ENCODE peak calls at places on chromosomes 7 and 10, in six cellular contexts. One of them, this sample, is unnamed.

GRCh38 chr10:79379512-79380124 is 32.3 kb downstream of the PPIF start:
- ATAC-seq in activated CD8-positive, alpha-beta T cell treated with anti-CD3 and anti-CD28 coated beads, Interleukin-2, amount 10 ng/mL, durations not matched to agents 7 days and 5 days: no peak
- ATAC-seq in activated naive CD4-positive, alpha-beta T cell treated with anti-CD3 and anti-CD28 coated beads, Interleukin-2, amount 50 U/mL, for 72 hours: peak
- ATAC-seq in natural killer cell: no peak
- ATAC-seq in CD4-positive, alpha-beta T cell: no peak
- ATAC-seq in effector memory CD8-positive, alpha-beta T cell: no peak
- ATAC-seq in this sample: no peak

GRCh38 chr7:158461824-158462223 is 125.8 kb downstream of the PTPRN2 start:
- ATAC-seq in effector memory CD8-positive, alpha-beta T cell: no peak
- ATAC-seq in activated naive CD4-positive, alpha-beta T cell treated with anti-CD3 and anti-CD28 coated beads, Interleukin-2, amount 50 U/mL, for 72 hours: no peak
- ATAC-seq in activated CD8-positive, alpha-beta T cell treated with anti-CD3 and anti-CD28 coated beads, Interleukin-2, amount 10 ng/mL, durations not matched to agents 7 days and 5 days: no peak
- ATAC-seq in natural killer cell: no peak
- ATAC-seq in CD4-positive, alpha-beta T cell: no peak
- ATAC-seq in this sample: no peak

GRCh38 chr7:131604841-131605279 is 48.4 kb upstream of the PODXL start:
- ATAC-seq in activated CD8-positive, alpha-beta T cell treated with anti-CD3 and anti-CD28 coated beads, Interleukin-2, amount 10 ng/mL, durations not matched to agents 7 days and 5 days: no peak
- ATAC-seq in natural killer cell: no peak
- ATAC-seq in CD4-positive, alpha-beta T cell: no peak
- ATAC-seq in activated naive CD4-positive, alpha-beta T cell treated with anti-CD3 and anti-CD28 coated beads, Interleukin-2, amount 50 U/mL, for 72 hours: no peak
- ATAC-seq in effector memory CD8-positive, alpha-beta T cell: no peak
- ATAC-seq in this sample: no peak

GRCh38 chr7:103154042-103154441 is 5.1 kb upstream of the NAPEPLD start:
- ATAC-seq in natural killer cell: no peak
- ATAC-seq in activated CD8-positive, alpha-beta T cell treated with anti-CD3 and anti-CD28 coated beads, Interleukin-2, amount 10 ng/mL, durations not matched to agents 7 days and 5 days: no peak
- ATAC-seq in activated naive CD4-positive, alpha-beta T cell treated with anti-CD3 and anti-CD28 coated beads, Interleukin-2, amount 50 U/mL, for 72 hours: no peak
- ATAC-seq in CD4-positive, alpha-beta T cell: no peak
- ATAC-seq in effector memory CD8-positive, alpha-beta T cell: no peak
- ATAC-seq in this sample: no peak

GRCh38 chr10:102245932-102246251 is 560 bp downstream of the GBF1 start:
- ATAC-seq in CD4-positive, alpha-beta T cell: no peak
- ATAC-seq in natural killer cell: no peak
- ATAC-seq in activated naive CD4-positive, alpha-beta T cell treated with anti-CD3 and anti-CD28 coated beads, Interleukin-2, amount 50 U/mL, for 72 hours: no peak
- ATAC-seq in effector memory CD8-positive, alpha-beta T cell: no peak
- ATAC-seq in activated CD8-positive, alpha-beta T cell treated with anti-CD3 and anti-CD28 coated beads, Interleukin-2, amount 10 ng/mL, durations not matched to agents 7 days and 5 days: no peak
- ATAC-seq in this sample: no peak

GRCh38 chr7:22979251-22979650 is 34.7 kb downstream of the HYCC1 start:
- ATAC-seq in activated CD8-positive, alpha-beta T cell treated with anti-CD3 and anti-CD28 coated beads, Interleukin-2, amount 10 ng/mL, durations not matched to agents 7 days and 5 days: no peak
- ATAC-seq in activated naive CD4-positive, alpha-beta T cell treated with anti-CD3 and anti-CD28 coated beads, Interleukin-2, amount 50 U/mL, for 72 hours: no peak
- ATAC-seq in effector memory CD8-positive, alpha-beta T cell: no peak
- ATAC-seq in natural killer cell: no peak
- ATAC-seq in CD4-positive, alpha-beta T cell: no peak
- ATAC-seq in this sample: no peak

GRCh38 chr7:79236352-79237028 is 217.0 kb downstream of the MAGI2 start:
- ATAC-seq in effector memory CD8-positive, alpha-beta T cell: no peak
- ATAC-seq in CD4-positive, alpha-beta T cell: no peak
- ATAC-seq in activated CD8-positive, alpha-beta T cell treated with anti-CD3 and anti-CD28 coated beads, Interleukin-2, amount 10 ng/mL, durations not matched to agents 7 days and 5 days: no peak
- ATAC-seq in natural killer cell: no peak
- ATAC-seq in activated naive CD4-positive, alpha-beta T cell treated with anti-CD3 and anti-CD28 coated beads, Interleukin-2, amount 50 U/mL, for 72 hours: no peak
- ATAC-seq in this sample: no peak

GRCh38 chr7:22632674-22633073 is 94.3 kb upstream of the IL6 start:
- ATAC-seq in effector memory CD8-positive, alpha-beta T cell: no peak
- ATAC-seq in CD4-positive, alpha-beta T cell: no peak
- ATAC-seq in activated CD8-positive, alpha-beta T cell treated with anti-CD3 and anti-CD28 coated beads, Interleukin-2, amount 10 ng/mL, durations not matched to agents 7 days and 5 days: no peak
- ATAC-seq in activated naive CD4-positive, alpha-beta T cell treated with anti-CD3 and anti-CD28 coated beads, Interleukin-2, amount 50 U/mL, for 72 hours: no peak
- ATAC-seq in natural killer cell: no peak
- ATAC-seq in this sample: no peak

GRCh38 chr7:128815289-128815938 is 14.8 kb upstream of the FLNC start:
- ATAC-seq in CD4-positive, alpha-beta T cell: no peak
- ATAC-seq in effector memory CD8-positive, alpha-beta T cell: no peak
- ATAC-seq in activated CD8-positive, alpha-beta T cell treated with anti-CD3 and anti-CD28 coated beads, Interleukin-2, amount 10 ng/mL, durations not matched to agents 7 days and 5 days: no peak
- ATAC-seq in natural killer cell: no peak
- ATAC-seq in activated naive CD4-positive, alpha-beta T cell treated with anti-CD3 and anti-CD28 coated beads, Interleukin-2, amount 50 U/mL, for 72 hours: no peak
- ATAC-seq in this sample: no peak

GRCh38 chr7:22417349-22417748 is 60.4 kb upstream of the RAPGEF5 start:
- ATAC-seq in CD4-positive, alpha-beta T cell: no peak
- ATAC-seq in effector memory CD8-positive, alpha-beta T cell: no peak
- ATAC-seq in activated CD8-positive, alpha-beta T cell treated with anti-CD3 and anti-CD28 coated beads, Interleukin-2, amount 10 ng/mL, durations not matched to agents 7 days and 5 days: no peak
- ATAC-seq in natural killer cell: no peak
- ATAC-seq in activated naive CD4-positive, alpha-beta T cell treated with anti-CD3 and anti-CD28 coated beads, Interleukin-2, amount 50 U/mL, for 72 hours: no peak
- ATAC-seq in this sample: no peak

GRCh38 chr7:118280319-118281012 is 56.0 kb downstream of the ANKRD7 start:
- ATAC-seq in activated naive CD4-positive, alpha-beta T cell treated with anti-CD3 and anti-CD28 coated beads, Interleukin-2, amount 50 U/mL, for 72 hours: no peak
- ATAC-seq in effector memory CD8-positive, alpha-beta T cell: no peak
- ATAC-seq in activated CD8-positive, alpha-beta T cell treated with anti-CD3 and anti-CD28 coated beads, Interleukin-2, amount 10 ng/mL, durations not matched to agents 7 days and 5 days: no peak
- ATAC-seq in CD4-positive, alpha-beta T cell: no peak
- ATAC-seq in natural killer cell: no peak
- ATAC-seq in this sample: no peak

GRCh38 chr7:29965030-29965429 is 24.6 kb downstream of the SCRN1 start:
- ATAC-seq in effector memory CD8-positive, alpha-beta T cell: no peak
- ATAC-seq in CD4-positive, alpha-beta T cell: no peak
- ATAC-seq in activated naive CD4-positive, alpha-beta T cell treated with anti-CD3 and anti-CD28 coated beads, Interleukin-2, amount 50 U/mL, for 72 hours: no peak
- ATAC-seq in activated CD8-positive, alpha-beta T cell treated with anti-CD3 and anti-CD28 coated beads, Interleukin-2, amount 10 ng/mL, durations not matched to agents 7 days and 5 days: no peak
- ATAC-seq in natural killer cell: no peak
- ATAC-seq in this sample: no peak

GRCh38 chr7:975702-976473 is 539 bp upstream of the COX19 start:
- ATAC-seq in natural killer cell: no peak
- ATAC-seq in activated naive CD4-positive, alpha-beta T cell treated with anti-CD3 and anti-CD28 coated beads, Interleukin-2, amount 50 U/mL, for 72 hours: no peak
- ATAC-seq in effector memory CD8-positive, alpha-beta T cell: no peak
- ATAC-seq in activated CD8-positive, alpha-beta T cell treated with anti-CD3 and anti-CD28 coated beads, Interleukin-2, amount 10 ng/mL, durations not matched to agents 7 days and 5 days: no peak
- ATAC-seq in CD4-positive, alpha-beta T cell: no peak
- ATAC-seq in this sample: no peak

GRCh38 chr10:6473430-6473829 is 106.6 kb downstream of the PRKCQ start:
- ATAC-seq in CD4-positive, alpha-beta T cell: peak
- ATAC-seq in effector memory CD8-positive, alpha-beta T cell: peak
- ATAC-seq in activated CD8-positive, alpha-beta T cell treated with anti-CD3 and anti-CD28 coated beads, Interleukin-2, amount 10 ng/mL, durations not matched to agents 7 days and 5 days: peak
- ATAC-seq in activated naive CD4-positive, alpha-beta T cell treated with anti-CD3 and anti-CD28 coated beads, Interleukin-2, amount 50 U/mL, for 72 hours: peak
- ATAC-seq in natural killer cell: peak
- ATAC-seq in this sample: no peak

GRCh38 chr10:47134166-47134565 is 165.8 kb upstream of the GDF10 start:
- ATAC-seq in CD4-positive, alpha-beta T cell: no peak
- ATAC-seq in activated CD8-positive, alpha-beta T cell treated with anti-CD3 and anti-CD28 coated beads, Interleukin-2, amount 10 ng/mL, durations not matched to agents 7 days and 5 days: no peak
- ATAC-seq in natural killer cell: no peak
- ATAC-seq in activated naive CD4-positive, alpha-beta T cell treated with anti-CD3 and anti-CD28 coated beads, Interleukin-2, amount 50 U/mL, for 72 hours: no peak
- ATAC-seq in effector memory CD8-positive, alpha-beta T cell: no peak
- ATAC-seq in this sample: no peak

GRCh38 chr7:40566879-40567278 is 432.1 kb downstream of the SUGCT start:
- ATAC-seq in natural killer cell: no peak
- ATAC-seq in CD4-positive, alpha-beta T cell: no peak
- ATAC-seq in activated naive CD4-positive, alpha-beta T cell treated with anti-CD3 and anti-CD28 coated beads, Interleukin-2, amount 50 U/mL, for 72 hours: no peak
- ATAC-seq in effector memory CD8-positive, alpha-beta T cell: no peak
- ATAC-seq in activated CD8-positive, alpha-beta T cell treated with anti-CD3 and anti-CD28 coated beads, Interleukin-2, amount 10 ng/mL, durations not matched to agents 7 days and 5 days: no peak
- ATAC-seq in this sample: no peak

GRCh38 chr10:13500201-13500600 is 28.6 kb downstream of the BEND7 start:
- ATAC-seq in CD4-positive, alpha-beta T cell: no peak
- ATAC-seq in activated CD8-positive, alpha-beta T cell treated with anti-CD3 and anti-CD28 coated beads, Interleukin-2, amount 10 ng/mL, durations not matched to agents 7 days and 5 days: no peak
- ATAC-seq in natural killer cell: no peak
- ATAC-seq in effector memory CD8-positive, alpha-beta T cell: no peak
- ATAC-seq in activated naive CD4-positive, alpha-beta T cell treated with anti-CD3 and anti-CD28 coated beads, Interleukin-2, amount 50 U/mL, for 72 hours: no peak
- ATAC-seq in this sample: no peak

GRCh38 chr10:70758757-70759514 is 26.2 kb downstream of the TBATA start:
- ATAC-seq in activated naive CD4-positive, alpha-beta T cell treated with anti-CD3 and anti-CD28 coated beads, Interleukin-2, amount 50 U/mL, for 72 hours: peak
- ATAC-seq in CD4-positive, alpha-beta T cell: peak
- ATAC-seq in natural killer cell: peak
- ATAC-seq in effector memory CD8-positive, alpha-beta T cell: peak
- ATAC-seq in activated CD8-positive, alpha-beta T cell treated with anti-CD3 and anti-CD28 coated beads, Interleukin-2, amount 10 ng/mL, durations not matched to agents 7 days and 5 days: peak
- ATAC-seq in this sample: no peak

GRCh38 chr7:142932386-142933091 is 1.0 kb downstream of the TRPV5 start:
- ATAC-seq in natural killer cell: no peak
- ATAC-seq in effector memory CD8-positive, alpha-beta T cell: no peak
- ATAC-seq in CD4-positive, alpha-beta T cell: no peak
- ATAC-seq in activated CD8-positive, alpha-beta T cell treated with anti-CD3 and anti-CD28 coated beads, Interleukin-2, amount 10 ng/mL, durations not matched to agents 7 days and 5 days: no peak
- ATAC-seq in activated naive CD4-positive, alpha-beta T cell treated with anti-CD3 and anti-CD28 coated beads, Interleukin-2, amount 50 U/mL, for 72 hours: no peak
- ATAC-seq in this sample: no peak

GRCh38 chr10:131676448-131676847 is 224.4 kb upstream of the PPP2R2D start:
- ATAC-seq in activated CD8-positive, alpha-beta T cell treated with anti-CD3 and anti-CD28 coated beads, Interleukin-2, amount 10 ng/mL, durations not matched to agents 7 days and 5 days: no peak
- ATAC-seq in effector memory CD8-positive, alpha-beta T cell: no peak
- ATAC-seq in activated naive CD4-positive, alpha-beta T cell treated with anti-CD3 and anti-CD28 coated beads, Interleukin-2, amount 50 U/mL, for 72 hours: no peak
- ATAC-seq in CD4-positive, alpha-beta T cell: no peak
- ATAC-seq in natural killer cell: no peak
- ATAC-seq in this sample: no peak

GRCh38 chr10:72637398-72637857 is 11.5 kb upstream of the MICU1 start:
- ATAC-seq in activated CD8-positive, alpha-beta T cell treated with anti-CD3 and anti-CD28 coated beads, Interleukin-2, amount 10 ng/mL, durations not matched to agents 7 days and 5 days: peak
- ATAC-seq in effector memory CD8-positive, alpha-beta T cell: no peak
- ATAC-seq in natural killer cell: peak
- ATAC-seq in activated naive CD4-positive, alpha-beta T cell treated with anti-CD3 and anti-CD28 coated beads, Interleukin-2, amount 50 U/mL, for 72 hours: peak
- ATAC-seq in CD4-positive, alpha-beta T cell: no peak
- ATAC-seq in this sample: peak

GRCh38 chr7:5596046-5596895 is 172.6 kb upstream of the TNRC18 start:
- ATAC-seq in CD4-positive, alpha-beta T cell: peak
- ATAC-seq in effector memory CD8-positive, alpha-beta T cell: peak
- ATAC-seq in natural killer cell: peak
- ATAC-seq in activated naive CD4-positive, alpha-beta T cell treated with anti-CD3 and anti-CD28 coated beads, Interleukin-2, amount 50 U/mL, for 72 hours: peak
- ATAC-seq in activated CD8-positive, alpha-beta T cell treated with anti-CD3 and anti-CD28 coated beads, Interleukin-2, amount 10 ng/mL, durations not matched to agents 7 days and 5 days: peak
- ATAC-seq in this sample: peak

GRCh38 chr10:47260505-47261111 is 39.4 kb upstream of the GDF10 start:
- ATAC-seq in activated naive CD4-positive, alpha-beta T cell treated with anti-CD3 and anti-CD28 coated beads, Interleukin-2, amount 50 U/mL, for 72 hours: no peak
- ATAC-seq in activated CD8-positive, alpha-beta T cell treated with anti-CD3 and anti-CD28 coated beads, Interleukin-2, amount 10 ng/mL, durations not matched to agents 7 days and 5 days: no peak
- ATAC-seq in effector memory CD8-positive, alpha-beta T cell: no peak
- ATAC-seq in natural killer cell: no peak
- ATAC-seq in CD4-positive, alpha-beta T cell: peak
- ATAC-seq in this sample: peak